ENCODE peak calls at places on chromosomes 6 and 20, in eight cellular contexts. One of them, this sample, is unnamed.

GRCh38 chr20:58174708-58175287 is 53.7 kb downstream of the ANKRD60 start:
- DNase-seq in progenitor cell of endocrine pancreas: no peak
- DNase-seq in GM12865: no peak
- DNase-seq in GM23338: no peak
- DNase-seq in body of pancreas: no peak
- DNase-seq in pancreas: no peak
- DNase-seq in lower leg skin: peak; percentile 43
- DNase-seq in endothelial cell: no peak
- DNase-seq in this sample: no peak

GRCh38 chr6:54614499-54615195 is 231.9 kb upstream of the FAM83B start:
- DNase-seq in GM23338: no peak
- DNase-seq in pancreas: no peak
- DNase-seq in GM12865: no peak
- DNase-seq in progenitor cell of endocrine pancreas: no peak
- DNase-seq in lower leg skin: no peak
- DNase-seq in endothelial cell: no peak
- DNase-seq in body of pancreas: no peak
- DNase-seq in this sample: no peak

GRCh38 chr6:52417675-52418111 is 2.4 kb upstream of the EFHC1 start:
- DNase-seq in endothelial cell: no peak
- DNase-seq in GM12865: no peak
- DNase-seq in pancreas: no peak
- DNase-seq in body of pancreas: no peak
- DNase-seq in GM23338: no peak
- DNase-seq in lower leg skin: no peak
- DNase-seq in progenitor cell of endocrine pancreas: no peak
- DNase-seq in this sample: no peak

GRCh38 chr6:105536961-105537360 is 134.1 kb upstream of the PREP start:
- DNase-seq in GM23338: no peak
- DNase-seq in endothelial cell: no peak
- DNase-seq in GM12865: no peak
- DNase-seq in lower leg skin: no peak
- DNase-seq in progenitor cell of endocrine pancreas: no peak
- DNase-seq in pancreas: no peak
- DNase-seq in body of pancreas: no peak
- DNase-seq in this sample: no peak

GRCh38 chr6:136751478-136751956 is 40.8 kb downstream of the MAP3K5 start:
- DNase-seq in pancreas: no peak
- DNase-seq in GM12865: peak; percentile 94
- DNase-seq in progenitor cell of endocrine pancreas: no peak
- DNase-seq in lower leg skin: no peak
- DNase-seq in body of pancreas: no peak
- DNase-seq in GM23338: no peak
- DNase-seq in endothelial cell: no peak
- DNase-seq in this sample: no peak

GRCh38 chr6:159679091-159680077 is 13.7 kb downstream of the SOD2 start:
- DNase-seq in progenitor cell of endocrine pancreas: no peak
- DNase-seq in pancreas: no peak
- DNase-seq in body of pancreas: no peak
- DNase-seq in GM23338: no peak
- DNase-seq in endothelial cell: no peak
- DNase-seq in lower leg skin: no peak
- DNase-seq in GM12865: no peak
- DNase-seq in this sample: no peak

GRCh38 chr6:149169761-149170359 is 147.7 kb upstream of the TAB2 start:
- DNase-seq in progenitor cell of endocrine pancreas: no peak
- DNase-seq in lower leg skin: no peak
- DNase-seq in pancreas: no peak
- DNase-seq in GM12865: peak; percentile 12
- DNase-seq in body of pancreas: no peak
- DNase-seq in GM23338: no peak
- DNase-seq in endothelial cell: no peak
- DNase-seq in this sample: no peak

GRCh38 chr6:121590438-121590837 is 155.0 kb downstream of the GJA1 start:
- DNase-seq in endothelial cell: no peak
- DNase-seq in progenitor cell of endocrine pancreas: no peak
- DNase-seq in lower leg skin: no peak
- DNase-seq in body of pancreas: no peak
- DNase-seq in GM12865: no peak
- DNase-seq in pancreas: no peak
- DNase-seq in GM23338: no peak
- DNase-seq in this sample: no peak

GRCh38 chr20:44979090-44979621 is 12.8 kb downstream of the STK4 start:
- DNase-seq in progenitor cell of endocrine pancreas: no peak
- DNase-seq in endothelial cell: no peak
- DNase-seq in GM23338: no peak
- DNase-seq in GM12865: peak; percentile 85
- DNase-seq in lower leg skin: peak; percentile 62
- DNase-seq in body of pancreas: no peak
- DNase-seq in pancreas: no peak
- DNase-seq in this sample: peak; percentile 63

GRCh38 chr20:46302119-46302518 is 6.2 kb downstream of the CDH22 start:
- DNase-seq in pancreas: no peak
- DNase-seq in endothelial cell: no peak
- DNase-seq in progenitor cell of endocrine pancreas: no peak
- DNase-seq in body of pancreas: no peak
- DNase-seq in GM23338: no peak
- DNase-seq in GM12865: no peak
- DNase-seq in lower leg skin: no peak
- DNase-seq in this sample: no peak

GRCh38 chr20:22586645-22587310 is 2.4 kb upstream of the FOXA2 start:
- DNase-seq in pancreas: peak; percentile 68
- DNase-seq in lower leg skin: no peak
- DNase-seq in GM23338: peak; percentile 87
- DNase-seq in body of pancreas: peak; percentile 83
- DNase-seq in endothelial cell: peak; percentile 76
- DNase-seq in GM12865: peak; percentile 29
- DNase-seq in progenitor cell of endocrine pancreas: peak; percentile 72
- DNase-seq in this sample: no peak

GRCh38 chr20:25683050-25683449 is 13.6 kb downstream of the ZNF337 start:
- DNase-seq in progenitor cell of endocrine pancreas: no peak
- DNase-seq in endothelial cell: no peak
- DNase-seq in GM23338: no peak
- DNase-seq in body of pancreas: no peak
- DNase-seq in GM12865: no peak
- DNase-seq in pancreas: no peak
- DNase-seq in lower leg skin: no peak
- DNase-seq in this sample: no peak

GRCh38 chr6:34709386-34709785 is 12.8 kb upstream of the ILRUN start:
- DNase-seq in lower leg skin: peak; percentile 26
- DNase-seq in GM12865: no peak
- DNase-seq in body of pancreas: peak; percentile 90
- DNase-seq in GM23338: no peak
- DNase-seq in progenitor cell of endocrine pancreas: no peak
- DNase-seq in endothelial cell: no peak
- DNase-seq in pancreas: peak; percentile 86
- DNase-seq in this sample: no peak

GRCh38 chr6:135087403-135087802 is 32.8 kb upstream of the HBS1L start:
- DNase-seq in GM23338: peak; percentile 60
- DNase-seq in GM12865: peak; percentile 19
- DNase-seq in pancreas: no peak
- DNase-seq in body of pancreas: no peak
- DNase-seq in endothelial cell: peak; percentile 10
- DNase-seq in lower leg skin: no peak
- DNase-seq in progenitor cell of endocrine pancreas: no peak
- DNase-seq in this sample: no peak

GRCh38 chr6:168803874-168804273 is 362.9 kb downstream of the SMOC2 start:
- DNase-seq in pancreas: no peak
- DNase-seq in progenitor cell of endocrine pancreas: no peak
- DNase-seq in endothelial cell: no peak
- DNase-seq in lower leg skin: no peak
- DNase-seq in GM12865: no peak
- DNase-seq in GM23338: no peak
- DNase-seq in body of pancreas: no peak
- DNase-seq in this sample: no peak

GRCh38 chr6:155936551-155936950 is 480.9 kb upstream of the NOX3 start:
- DNase-seq in pancreas: no peak
- DNase-seq in GM12865: no peak
- DNase-seq in progenitor cell of endocrine pancreas: no peak
- DNase-seq in GM23338: no peak
- DNase-seq in lower leg skin: no peak
- DNase-seq in body of pancreas: no peak
- DNase-seq in endothelial cell: no peak
- DNase-seq in this sample: no peak

GRCh38 chr6:45808917-45809316 is 206.7 kb downstream of the CLIC5 start:
- DNase-seq in lower leg skin: no peak
- DNase-seq in body of pancreas: no peak
- DNase-seq in progenitor cell of endocrine pancreas: no peak
- DNase-seq in pancreas: no peak
- DNase-seq in GM12865: peak; percentile 44
- DNase-seq in GM23338: no peak
- DNase-seq in endothelial cell: no peak
- DNase-seq in this sample: no peak

GRCh38 chr6:123592426-123592825 is 44.3 kb downstream of the TRDN start:
- DNase-seq in endothelial cell: no peak
- DNase-seq in GM12865: no peak
- DNase-seq in progenitor cell of endocrine pancreas: no peak
- DNase-seq in pancreas: no peak
- DNase-seq in GM23338: no peak
- DNase-seq in body of pancreas: no peak
- DNase-seq in lower leg skin: no peak
- DNase-seq in this sample: no peak

GRCh38 chr6:137044366-137045220 is at the start of gene IL20RA:
- DNase-seq in body of pancreas: peak; percentile 58
- DNase-seq in GM12865: peak; percentile 10
- DNase-seq in lower leg skin: no peak
- DNase-seq in GM23338: peak; percentile 80
- DNase-seq in pancreas: peak; percentile 45
- DNase-seq in progenitor cell of endocrine pancreas: peak; percentile 52
- DNase-seq in endothelial cell: peak; percentile 18
- DNase-seq in this sample: no peak

DNA sequence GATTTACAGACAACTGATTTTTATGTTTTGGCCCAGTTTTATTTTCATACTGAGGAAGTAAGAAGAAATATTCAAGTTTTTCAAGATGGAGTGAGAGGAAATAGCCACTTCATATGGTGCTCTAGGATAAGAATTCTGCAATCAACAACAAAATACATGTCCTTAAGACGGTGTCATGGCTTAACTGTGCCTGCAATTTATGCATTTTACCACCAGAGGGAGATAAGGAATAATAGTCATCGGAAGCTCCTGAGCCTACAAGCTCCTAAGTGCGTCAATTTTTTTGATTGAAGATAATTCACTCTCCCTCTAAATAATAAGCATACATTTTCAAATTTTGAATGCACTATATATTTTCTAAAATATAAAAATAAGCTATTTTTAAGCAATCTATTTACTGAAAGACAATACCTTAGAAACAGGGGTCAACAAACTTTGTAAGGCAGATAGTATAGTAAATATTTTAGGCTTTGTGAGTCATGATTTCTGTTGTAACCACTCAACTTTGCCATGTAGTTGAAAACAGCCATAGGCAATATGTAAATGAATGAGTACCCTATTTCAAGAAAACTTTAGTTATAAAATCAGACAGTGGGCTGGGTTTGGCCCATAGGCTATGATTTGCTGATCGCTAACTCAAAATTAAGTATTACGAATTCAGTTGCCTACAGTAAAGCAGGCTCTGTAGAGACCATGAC is 230.9 kb upstream of the DTNBP1 start:
- DNase-seq in lower leg skin: no peak
- DNase-seq in progenitor cell of endocrine pancreas: no peak
- DNase-seq in GM12865: peak; percentile 86
- DNase-seq in body of pancreas: no peak
- DNase-seq in pancreas: no peak
- DNase-seq in GM23338: peak; percentile 92
- DNase-seq in endothelial cell: no peak
- DNase-seq in this sample: no peak
- TF ChIP-seq CTCF in lower leg skin: no peak
- TF ChIP-seq CTCF in progenitor cell of endocrine pancreas: peak; percentile 53
- TF ChIP-seq CTCF in GM12865: peak; percentile 50
- TF ChIP-seq CTCF in body of pancreas: peak; percentile 25
- TF ChIP-seq CTCF in pancreas: no peak
- TF ChIP-seq CTCF in GM23338: peak; percentile 78
- TF ChIP-seq CTCF in endothelial cell: peak; percentile 98
- TF ChIP-seq CTCF in this sample: peak; percentile 16

GRCh38 chr20:3690413-3690812 is 8.6 kb upstream of the ADAM33 start:
- DNase-seq in progenitor cell of endocrine pancreas: no peak
- DNase-seq in endothelial cell: no peak
- DNase-seq in GM12865: no peak
- DNase-seq in GM23338: no peak
- DNase-seq in pancreas: no peak
- DNase-seq in lower leg skin: no peak
- DNase-seq in body of pancreas: no peak
- DNase-seq in this sample: no peak

GRCh38 chr20:3686867-3687321 is 5.1 kb upstream of the ADAM33 start:
- DNase-seq in progenitor cell of endocrine pancreas: no peak
- DNase-seq in GM23338: no peak
- DNase-seq in pancreas: no peak
- DNase-seq in endothelial cell: no peak
- DNase-seq in lower leg skin: peak; percentile 89
- DNase-seq in body of pancreas: peak; percentile 30
- DNase-seq in GM12865: no peak
- DNase-seq in this sample: no peak

GRCh38 chr20:3689978-3690377 is 8.2 kb upstream of the ADAM33 start:
- DNase-seq in body of pancreas: no peak
- DNase-seq in progenitor cell of endocrine pancreas: no peak
- DNase-seq in lower leg skin: no peak
- DNase-seq in endothelial cell: no peak
- DNase-seq in GM23338: no peak
- DNase-seq in GM12865: no peak
- DNase-seq in pancreas: no peak
- DNase-seq in this sample: no peak

GRCh38 chr20:3685341-3685740 is 3.5 kb upstream of the ADAM33 start:
- DNase-seq in GM12865: no peak
- DNase-seq in pancreas: no peak
- DNase-seq in endothelial cell: no peak
- DNase-seq in body of pancreas: no peak
- DNase-seq in progenitor cell of endocrine pancreas: no peak
- DNase-seq in GM23338: no peak
- DNase-seq in lower leg skin: no peak
- DNase-seq in this sample: no peak

GRCh38 chr20:3687655-3688054 is 5.8 kb upstream of the ADAM33 start:
- DNase-seq in progenitor cell of endocrine pancreas: no peak
- DNase-seq in pancreas: no peak
- DNase-seq in body of pancreas: no peak
- DNase-seq in GM12865: peak; percentile 21
- DNase-seq in GM23338: peak; percentile 64
- DNase-seq in lower leg skin: no peak
- DNase-seq in endothelial cell: no peak
- DNase-seq in this sample: no peak
- TF ChIP-seq CTCF in progenitor cell of endocrine pancreas: no peak
- TF ChIP-seq CTCF in pancreas: no peak
- TF ChIP-seq CTCF in body of pancreas: no peak
- TF ChIP-seq CTCF in GM12865: no peak
- TF ChIP-seq CTCF in GM23338: no peak
- TF ChIP-seq CTCF in lower leg skin: no peak
- TF ChIP-seq CTCF in endothelial cell: no peak
- TF ChIP-seq CTCF in this sample: no peak

GRCh38 chr6:31729515-31729978 is 448 bp upstream of the DDAH2 start:
- DNase-seq in GM12865: peak; percentile 88
- DNase-seq in GM23338: peak; percentile 98
- DNase-seq in pancreas: peak; percentile 86
- DNase-seq in endothelial cell: peak; percentile 72
- DNase-seq in progenitor cell of endocrine pancreas: peak; percentile 75
- DNase-seq in lower leg skin: peak; percentile 92
- DNase-seq in body of pancreas: peak; percentile 83
- DNase-seq in this sample: peak; percentile 81
- TF ChIP-seq CTCF in GM12865: peak; percentile 75
- TF ChIP-seq CTCF in GM23338: peak; percentile 85
- TF ChIP-seq CTCF in pancreas: peak; percentile 37
- TF ChIP-seq CTCF in endothelial cell: no peak
- TF ChIP-seq CTCF in progenitor cell of endocrine pancreas: peak; percentile 21
- TF ChIP-seq CTCF in lower leg skin: no peak
- TF ChIP-seq CTCF in body of pancreas: peak; percentile 48
- TF ChIP-seq CTCF in this sample: peak; percentile 93

GRCh38 chr6:786946-787763 is 94.2 kb upstream of the EXOC2 start:
- DNase-seq in endothelial cell: peak; percentile 22
- DNase-seq in pancreas: no peak
- DNase-seq in GM12865: peak; percentile 45
- DNase-seq in lower leg skin: no peak
- DNase-seq in progenitor cell of endocrine pancreas: no peak
- DNase-seq in GM23338: peak; percentile 63
- DNase-seq in body of pancreas: no peak
- DNase-seq in this sample: no peak
- TF ChIP-seq CTCF in endothelial cell: peak; percentile 85
- TF ChIP-seq CTCF in pancreas: peak; percentile 23
- TF ChIP-seq CTCF in GM12865: peak; percentile 78
- TF ChIP-seq CTCF in lower leg skin: no peak
- TF ChIP-seq CTCF in progenitor cell of endocrine pancreas: peak; percentile 49
- TF ChIP-seq CTCF in GM23338: peak; percentile 80
- TF ChIP-seq CTCF in body of pancreas: peak; percentile 45
- TF ChIP-seq CTCF in this sample: peak; percentile 35

This sample was measured in natural killer cell.